ENCODE peak calls at places on chromosomes 12 and 14, in five cellular contexts. P is psoas muscle, A is tibial nerve, B is neural progenitor cell, O is NB4. F is an unnamed sample.

GRCh38 chr12:118359541-118359915 is 13.2 kb downstream of the TAOK3 start:
- DNase-seq in O (peak; percentile 84), P (no peak), A (no peak), B (no peak), F (no peak)

GRCh38 chr12:65122661-65123060 is 1.6 kb upstream of the WIF1 start:
- DNase-seq in P (no peak), B (peak; percentile 20), A (no peak), O (no peak), F (no peak)

GRCh38 chr12:104596128-104596799 is 139.5 kb downstream of the CHST11 start:
- DNase-seq in P (peak; percentile 21), A (peak; percentile 52), B (no peak), O (peak; percentile 89), F (no peak)

GRCh38 chr14:71720978-71721624 is 211.1 kb upstream of the RGS6 start:
- DNase-seq in O (peak; percentile 73), P (no peak), B (peak; percentile 78), A (no peak), F (peak; percentile 34)

GRCh38 chr14:74035556-74035955 is 16.4 kb downstream of the BBOF1 start:
- DNase-seq in P (no peak), O (no peak), B (no peak), A (no peak), F (no peak)

GRCh38 chr14:82725188-82725587 is 1191.5 kb upstream of the SEL1L start:
- DNase-seq in A (no peak), P (no peak), B (no peak), O (no peak), F (no peak)

GRCh38 chr12:123712780-123713319 is 697 bp downstream of the ATP6V0A2 start:
- DNase-seq in O (peak; percentile 32), P (no peak), A (no peak), B (no peak), F (no peak)

GRCh38 chr14:39097159-39097558 is 5.9 kb downstream of the SEC23A start:
- DNase-seq in B (no peak), O (peak; percentile 7), A (no peak), P (no peak), F (no peak)

GRCh38 chr12:9367828-9368227 is 159.6 kb upstream of the PZP start:
- DNase-seq in A (no peak), P (no peak), B (no peak), O (no peak), F (no peak)

GRCh38 chr12:21509768-21510167 is 8.2 kb downstream of the GOLT1B start:
- DNase-seq in O (no peak), A (no peak), P (no peak), B (no peak), F (peak; percentile 32)

GRCh38 chr12:79525357-79525756 is 165.4 kb downstream of the PAWR start:
- DNase-seq in B (no peak), P (no peak), O (no peak), A (no peak), F (no peak)

GRCh38 chr12:79524507-79525148 is 166.1 kb downstream of the PAWR start:
- DNase-seq in B (peak; percentile 20), O (no peak), A (no peak), P (no peak), F (no peak)

GRCh38 chr12:79522657-79523386 is 167.9 kb downstream of the PAWR start:
- DNase-seq in B (no peak), P (no peak), O (no peak), A (no peak), F (no peak)

GRCh38 chr12:79522237-79522636 is 168.5 kb downstream of the PAWR start:
- DNase-seq in O (no peak), A (no peak), P (no peak), B (peak; percentile 37), F (no peak)

GRCh38 chr12:79521576-79521975 is 169.2 kb downstream of the PAWR start:
- DNase-seq in B (no peak), P (no peak), A (no peak), O (no peak), F (no peak)
- TF ChIP-seq CTCF in B (no peak), P (no peak), A (no peak), O (no peak), F (no peak)

GRCh38 chr14:91264151-91265150 is 19.9 kb upstream of the GPR68 start:
- DNase-seq in O (no peak), P (peak; percentile 37), A (no peak), B (peak; percentile 40), F (no peak)
- TF ChIP-seq CTCF in O (no peak), P (no peak), A (no peak), B (no peak), F (no peak)

DNA sequence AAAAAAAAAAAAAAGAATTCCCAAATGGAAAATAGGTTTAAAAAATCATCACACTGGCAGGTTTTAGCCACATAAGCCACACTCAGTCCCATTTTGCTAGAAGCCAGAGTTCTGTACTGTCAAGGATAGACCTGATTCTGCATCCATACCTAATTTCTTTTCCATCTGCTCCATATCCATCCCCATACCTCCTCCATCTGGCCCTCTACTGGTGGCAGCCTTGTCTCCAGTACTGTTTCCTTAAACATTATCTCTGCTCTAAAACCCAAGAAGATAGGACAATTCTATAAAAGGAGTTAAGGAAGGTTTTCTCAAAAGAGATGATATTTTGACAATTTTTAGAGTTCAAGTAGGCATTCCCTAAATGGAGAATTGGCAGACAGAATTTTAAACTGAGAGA is 26.0 kb upstream of the RXYLT1 start:
- DNase-seq in A (no peak), O (no peak), P (no peak), B (no peak), F (no peak)
- TF ChIP-seq CTCF in A (no peak), O (no peak), P (no peak), B (peak; percentile 8), F (no peak)

GRCh38 chr14:37591311-37591940 is 3.6 kb downstream of the FOXA1 start:
- DNase-seq in O (no peak), B (peak; percentile 88), A (no peak), P (no peak), F (peak; percentile 20)
- TF ChIP-seq CTCF in O (no peak), B (peak; percentile 67), A (no peak), P (no peak), F (no peak)

GRCh38 chr12:112524676-112525425 is 106.1 kb downstream of the PTPN11 start:
- DNase-seq in P (no peak), B (no peak), O (peak; percentile 31), A (no peak), F (no peak)
- TF ChIP-seq CTCF in P (no peak), B (peak; percentile 24), O (no peak), A (no peak), F (no peak)

DNA sequence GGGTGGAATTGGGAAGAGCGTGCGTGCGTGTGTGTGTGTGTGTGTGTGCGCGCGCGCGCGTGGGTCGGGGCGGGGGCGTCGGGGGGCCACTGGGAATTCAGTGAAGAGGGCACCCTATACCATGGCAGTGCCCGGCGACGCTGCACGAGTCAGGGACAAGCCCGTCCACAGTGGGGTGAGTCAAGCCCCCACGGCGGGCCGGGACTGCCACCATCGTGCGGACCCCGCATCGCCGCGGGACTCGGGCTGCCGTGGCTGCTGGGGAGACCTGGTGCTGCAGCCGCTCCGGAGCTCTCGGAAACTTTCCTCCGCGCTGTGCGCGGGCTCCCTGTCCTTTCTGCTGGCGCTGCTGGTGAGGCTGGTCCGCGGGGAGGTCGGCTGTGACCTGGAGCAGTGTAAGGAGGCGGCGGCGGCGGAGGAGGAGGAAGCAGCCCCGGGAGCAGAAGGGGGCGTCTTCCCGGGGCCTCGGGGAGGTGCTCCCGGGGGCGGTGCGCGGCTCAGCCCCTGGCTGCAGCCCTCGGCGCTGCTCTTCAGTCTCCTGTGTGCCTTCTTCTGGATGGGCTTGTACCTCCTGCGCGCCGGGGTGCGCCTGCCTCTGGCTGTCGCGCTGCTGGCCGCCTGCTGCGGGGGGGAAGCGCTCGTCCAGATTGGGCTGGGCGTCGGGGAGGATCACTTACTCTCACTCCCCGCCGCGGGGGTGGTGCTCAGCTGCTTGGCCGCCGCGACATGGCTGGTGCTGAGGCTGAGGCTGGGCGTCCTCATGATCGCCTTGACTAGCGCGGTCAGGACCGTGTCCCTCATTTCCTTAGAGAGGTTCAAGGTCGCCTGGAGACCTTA is 1.0 kb downstream of the PDE3A start:
- DNase-seq in O (peak; percentile 85), B (peak; percentile 77), P (peak; percentile 63), A (peak; percentile 35), F (peak; percentile 32)
- TF ChIP-seq CTCF in O (no peak), B (peak; percentile 2), P (peak; percentile 8), A (peak; percentile 30), F (no peak)

F was measured in GM13977.